ENCODE peak calls at places on chromosomes 3 and 15, in five cellular contexts. D, R, P, K and J are unnamed samples. For H3K4me1, the result is how much of the 10 kb centered on the place peaks cover.

GRCh38 chr3:196082471-196082971 is 631 bp upstream of the TFRC start:
- DNase-seq in K (no peak), P (no peak), D (peak), R (no peak), J (no peak)

GRCh38 chr3:64578797-64579196 is 109.0 kb downstream of the ADAMTS9 start:
- DNase-seq in R (no peak), K (no peak), P (no peak), D (no peak), J (no peak)

GRCh38 chr3:45547764-45548683 is 46.5 kb upstream of the LIMD1 start:
- DNase-seq in P (no peak), R (no peak), D (no peak), K (peak), J (no peak)

GRCh38 chr3:193878051-193878838 is 257.7 kb upstream of the HES1 start:
- DNase-seq in D (no peak), K (no peak), P (no peak), R (no peak), J (no peak)

GRCh38 chr3:38084019-38084968 is 45.3 kb downstream of the DLEC1 start:
- DNase-seq in D (peak), K (no peak), R (peak), P (no peak), J (no peak)

GRCh38 chr3:10725067-10725466 is 91.0 kb upstream of the SLC6A11 start:
- DNase-seq in K (no peak), D (no peak), P (no peak), R (no peak), J (no peak)

GRCh38 chr3:177478170-177478859 is 281.0 kb upstream of the TBL1XR1 start:
- DNase-seq in K (peak), D (peak), P (no peak), R (no peak), J (peak)

GRCh38 chr3:12194209-12194608 is 35.5 kb upstream of the TIMP4 start:
- DNase-seq in R (no peak), D (no peak), P (no peak), K (no peak), J (peak)

GRCh38 chr3:157119369-157119951 is 40.5 kb downstream of the CCNL1 start:
- DNase-seq in R (no peak), K (no peak), P (no peak), D (no peak), J (no peak)

GRCh38 chr3:177538064-177538742 is 340.9 kb upstream of the TBL1XR1 start:
- DNase-seq in D (no peak), K (peak), P (no peak), R (no peak), J (no peak)

GRCh38 chr3:9902372-9903237 is at the start of gene IL17RE:
- DNase-seq in P (no peak), D (no peak), R (peak), K (no peak), J (no peak)

GRCh38 chr3:2870714-2871353 is 239.3 kb downstream of the IL5RA start:
- DNase-seq in P (no peak), R (no peak), D (no peak), K (no peak), J (no peak)

GRCh38 chr3:136818191-136818850 is 605 bp upstream of the SLC35G2 start:
- DNase-seq in R (peak), P (peak), D (peak), K (peak), J (peak)

GRCh38 chr15:61227269-61228024 is 1.7 kb downstream of the RORA start:
- DNase-seq in P (no peak), R (peak), K (peak), D (peak), J (peak)

GRCh38 chr3:64799606-64800005 is 111.8 kb upstream of the ADAMTS9 start:
- DNase-seq in R (no peak), K (no peak), P (no peak), D (no peak), J (no peak)

GRCh38 chr3:179882322-179882721 is 154.4 kb downstream of the PEX5L start:
- DNase-seq in D (no peak), P (no peak), K (no peak), R (peak), J (no peak)

GRCh38 chr3:80244390-80244789 is 476.6 kb upstream of the ROBO1 start:
- DNase-seq in R (no peak), D (no peak), K (no peak), P (no peak), J (no peak)

GRCh38 chr3:189349772-189350171 is 178.0 kb downstream of the TPRG1 start:
- DNase-seq in R (no peak), P (no peak), K (no peak), D (no peak), J (no peak)

GRCh38 chr15:48205981-48206380 is at the start of gene SLC12A1:
- DNase-seq in R (no peak), D (no peak), K (no peak), P (no peak), J (no peak)

GRCh38 chr15:59553879-59554735 is 57.5 kb upstream of the GCNT3 start:
- DNase-seq in D (peak), P (no peak), R (no peak), K (no peak), J (peak)

GRCh38 chr15:68352401-68353062 is 75.0 kb downstream of the FEM1B start:
- DNase-seq in R (no peak), K (no peak), D (peak), P (peak), J (peak)

GRCh38 chr15:99618941-99619411 is 53.2 kb downstream of the MEF2A start:
- DNase-seq in R (peak), D (no peak), K (no peak), P (no peak), J (peak)

GRCh38 chr3:45640091-45640507 is 45.5 kb downstream of the LIMD1 start:
- DNase-seq in P (no peak), D (no peak), K (no peak), R (no peak), J (no peak)

GRCh38 chr3:159852256-159852655 is 136.4 kb upstream of the IL12A start:
- DNase-seq in P (no peak), D (no peak), K (no peak), R (no peak), J (no peak)

GRCh38 chr15:73927003-73927475 is 777 bp downstream of the LOXL1 start:
- DNase-seq in D (no peak), K (peak), R (peak), P (peak), J (no peak)

GRCh38 chr3:23810342-23811116 is 4.8 kb downstream of the UBE2E1 start:
- DNase-seq in R (peak), D (peak), K (peak), P (peak), J (no peak)

GRCh38 chr3:151210676-151211381 is 7.8 kb upstream of the GPR171 start:
- DNase-seq in K (no peak), P (no peak), D (no peak), R (peak), J (no peak)

GRCh38 chr15:70438776-70439175 is 324.6 kb downstream of the UACA start:
- DNase-seq in K (peak), R (peak), P (no peak), D (no peak), J (no peak)

GRCh38 chr3:134155456-134155855 is 95.2 kb downstream of the RYK start:
- DNase-seq in D (no peak), K (no peak), P (no peak), R (no peak), J (no peak)

DNA sequence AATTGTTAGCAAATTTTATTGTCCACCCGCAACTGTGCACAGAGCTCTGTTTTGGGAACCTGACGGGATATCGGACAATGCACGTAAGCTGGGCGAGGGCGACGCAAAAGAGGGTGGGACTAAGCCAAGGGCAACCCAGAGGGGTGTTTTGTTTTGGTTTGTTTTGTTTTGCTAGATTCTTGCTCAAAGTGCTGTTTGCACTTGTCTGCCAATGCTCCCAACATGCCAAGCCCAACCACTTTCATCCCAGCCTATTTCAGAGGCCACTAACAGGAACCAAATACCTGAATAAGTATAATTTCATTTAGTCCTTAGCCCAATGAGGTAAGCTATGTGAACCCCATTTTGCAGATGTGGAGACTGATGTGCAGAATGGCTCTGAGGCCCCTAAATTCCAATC is 9.7 kb upstream of the CMTM7 start:
- DNase-seq in D (no peak), K (no peak), P (no peak), R (no peak), J (no peak)
- TF ChIP-seq CTCF in D (no peak), K (no peak), P (no peak), R (no peak), J (no peak)

GRCh38 chr15:76763554-76763953 is 141.6 kb downstream of the SCAPER start:
- DNase-seq in D (no peak), R (no peak), K (no peak), P (no peak), J (no peak)

GRCh38 chr15:76764004-76764403 is 141.1 kb downstream of the SCAPER start:
- DNase-seq in D (no peak), R (no peak), K (no peak), P (no peak), J (no peak)
- H3K4me1 ChIP-seq in D (under half), R (under half), K (under half), P (under half), J (under half)

DNA sequence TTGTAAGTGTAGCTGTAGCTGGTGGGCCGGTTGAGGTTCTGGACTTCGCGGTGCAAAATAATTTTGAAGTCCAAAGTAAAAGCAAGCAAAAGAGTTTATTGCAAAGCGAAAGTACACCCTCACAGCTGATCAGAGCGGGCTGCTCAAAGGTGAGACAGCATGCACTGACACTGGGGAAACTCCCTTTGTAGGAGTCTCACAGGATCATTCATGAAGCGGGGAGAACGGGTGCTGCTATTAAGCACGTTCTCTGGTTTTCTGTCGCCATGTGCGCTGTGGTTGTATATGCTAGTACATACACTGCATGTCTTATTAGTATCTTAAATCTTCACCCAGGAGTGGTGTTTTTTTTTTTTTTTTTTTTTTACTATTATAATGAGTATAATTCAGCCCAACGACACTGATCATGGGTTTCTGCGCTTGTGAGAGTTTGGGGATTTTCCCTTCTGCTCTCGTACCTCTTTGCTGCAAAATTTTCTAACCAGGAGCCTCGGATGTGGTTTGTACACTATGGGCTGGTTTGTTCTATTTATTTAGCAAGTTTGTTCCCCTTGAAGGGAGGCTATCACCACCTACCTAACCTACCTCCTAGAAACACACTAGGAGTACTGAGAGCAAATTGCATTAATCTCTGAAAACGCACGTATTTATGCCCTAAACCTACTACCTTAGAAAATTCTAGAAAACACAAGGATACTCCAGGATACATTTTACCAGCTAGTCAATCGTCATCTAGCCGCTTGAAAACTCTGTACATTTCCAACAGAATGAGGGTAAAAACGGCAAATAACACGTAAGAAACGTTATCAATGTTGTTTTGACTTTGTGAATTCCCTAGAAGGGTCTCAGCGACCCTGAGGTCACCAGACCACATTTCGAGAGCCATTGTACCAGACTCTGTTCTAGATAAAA is 1.3 kb upstream of the AP4E1 start:
- DNase-seq in P (peak), D (no peak), K (no peak), R (no peak), J (peak)
- H3K27ac ChIP-seq in P (peak), D (peak), K (peak), R (no peak), J (peak)

DNA sequence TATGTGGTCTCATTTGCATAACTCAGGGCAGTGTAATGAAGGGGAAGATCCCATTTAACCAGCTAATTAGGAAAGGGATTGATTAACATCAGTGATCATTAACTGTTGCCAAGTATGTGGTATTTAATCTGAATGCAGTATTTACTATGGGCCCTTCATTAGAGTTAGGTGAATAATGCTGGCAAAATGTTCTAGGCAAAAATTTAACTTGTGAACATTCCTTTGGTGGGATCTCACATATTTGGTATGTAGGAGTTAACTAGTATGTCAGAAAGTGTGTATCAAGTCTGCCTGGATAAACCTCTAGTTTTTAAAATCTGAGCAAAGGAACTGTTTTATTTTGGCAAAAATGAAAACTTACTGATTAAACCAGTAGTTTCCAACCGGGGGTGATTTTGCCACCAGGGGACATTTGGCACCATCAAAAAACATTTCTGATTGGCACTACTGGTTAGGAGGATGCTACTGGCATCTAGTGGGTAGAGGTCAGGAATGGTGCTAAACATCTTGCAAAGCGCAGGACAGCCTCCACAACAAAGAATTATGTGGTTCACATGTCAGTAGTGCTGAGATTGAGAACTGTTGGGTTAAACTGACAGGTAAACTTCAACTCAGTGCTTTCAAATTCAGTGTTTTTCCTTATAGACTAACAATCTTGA is 22.5 kb downstream of the LRTM1 start:
- DNase-seq in D (no peak), K (no peak), R (no peak), P (no peak), J (no peak)
- TF ChIP-seq CTCF in D (no peak), K (no peak), R (no peak), P (no peak), J (no peak)

DNA sequence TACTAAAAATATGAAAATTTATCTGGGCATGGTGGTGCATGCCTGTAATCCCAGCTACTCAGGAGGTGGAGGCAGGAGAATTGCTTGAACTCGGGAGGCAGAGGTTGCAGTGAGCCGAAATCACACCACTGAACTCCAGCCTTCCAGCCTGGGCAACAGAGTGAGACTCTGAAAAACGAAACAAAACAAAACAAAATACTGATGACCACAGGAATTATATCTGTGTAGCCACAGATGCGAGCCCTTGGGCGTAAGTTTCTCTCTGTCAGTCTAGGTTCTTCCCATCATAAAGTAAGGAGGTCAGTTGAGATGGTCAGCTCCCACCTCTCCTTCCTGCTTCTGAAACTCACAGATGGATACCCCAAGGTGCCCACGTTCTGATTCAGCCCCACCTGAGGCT is 37.7 kb upstream of the CFAP161 start:
- DNase-seq in P (no peak), R (no peak), D (no peak), K (no peak), J (no peak)
- H3K4me1 ChIP-seq in P (under half), R (under half), D (under half), K (under half), J (under half)

GRCh38 chr3:50268703-50269451 is at the start of gene SEMA3B:
- DNase-seq in K (peak), P (no peak), D (peak), R (no peak), J (no peak)

GRCh38 chr3:50266808-50267207 is 2.1 kb upstream of the SEMA3B start:
- DNase-seq in D (no peak), R (no peak), P (no peak), K (no peak), J (no peak)

GRCh38 chr3:50265988-50266387 is 3.0 kb upstream of the SEMA3B start:
- DNase-seq in D (no peak), R (no peak), P (no peak), K (no peak), J (no peak)

GRCh38 chr3:50268276-50268675 is 671 bp upstream of the SEMA3B start:
- DNase-seq in P (no peak), K (no peak), R (no peak), D (no peak), J (no peak)

DNA sequence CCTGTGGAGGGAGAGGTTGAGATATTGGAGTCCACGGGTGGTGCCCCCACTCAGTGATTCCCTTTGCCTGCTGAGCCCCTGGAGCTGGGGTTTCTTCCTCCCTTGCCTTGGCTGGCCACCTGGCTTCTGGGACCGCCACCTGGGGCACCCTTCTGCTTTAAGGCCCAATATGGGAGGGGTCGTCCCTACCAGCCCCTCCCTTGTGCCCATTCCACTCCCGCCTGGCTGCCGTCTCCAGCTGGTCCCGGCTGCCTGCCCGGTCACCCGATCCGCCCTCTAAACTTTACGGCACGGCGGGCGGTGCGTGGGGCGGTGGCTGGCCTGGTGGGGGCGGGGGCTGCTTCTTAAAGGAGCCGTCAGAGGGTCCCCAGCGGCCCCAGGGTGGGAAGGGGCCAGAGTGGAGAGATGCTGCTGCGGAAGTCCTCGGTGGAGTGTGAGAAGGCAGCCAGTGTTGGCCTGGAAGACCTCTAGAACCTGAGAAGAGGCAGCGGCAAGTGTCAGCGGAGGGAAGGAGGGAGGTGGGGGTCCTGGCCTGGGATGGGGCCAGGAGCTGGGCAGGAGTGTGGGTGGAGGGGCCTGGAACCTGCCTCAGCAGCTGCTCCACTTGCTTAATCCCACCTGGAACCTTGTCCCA is 1.6 kb upstream of the SEMA3B start:
- DNase-seq in P (no peak), D (no peak), K (peak), R (peak), J (no peak)
- H3K27ac ChIP-seq in P (peak), D (peak), K (peak), R (no peak), J (no peak)